ENCODE peak calls at places on chromosomes 11 and 22, in six cellular contexts. N, S, L, M, V and F are unnamed samples.

GRCh38 chr11:12666905-12667304 is 7.3 kb upstream of the TEAD1 start:
- DNase-seq in S (no peak), M (no peak), V (no peak), N (no peak), L (no peak), F (no peak)

GRCh38 chr11:4063348-4063747 is 31.3 kb upstream of the RRM1 start:
- DNase-seq in L (no peak), N (no peak), M (no peak), V (no peak), S (no peak), F (no peak)

GRCh38 chr11:5229388-5229787 is 2.5 kb upstream of the HBB start:
- DNase-seq in L (no peak), V (no peak), M (no peak), N (no peak), S (no peak), F (no peak)

GRCh38 chr11:13091373-13091772 is 82.3 kb downstream of the RASSF10 start:
- DNase-seq in N (no peak), S (no peak), V (no peak), M (no peak), L (no peak), F (no peak)

GRCh38 chr22:23997092-23997491 is 8.2 kb downstream of the GSTT4 start:
- DNase-seq in S (no peak), V (no peak), N (no peak), M (no peak), L (no peak), F (no peak)

GRCh38 chr11:16098827-16099226 is 257.5 kb downstream of the SOX6 start:
- DNase-seq in L (no peak), V (no peak), S (no peak), N (no peak), M (no peak), F (no peak)

GRCh38 chr11:134545521-134545920 is 133.5 kb upstream of the B3GAT1 start:
- DNase-seq in L (no peak), N (no peak), S (no peak), M (peak; percentile 56), V (no peak), F (no peak)

GRCh38 chr22:39925273-39925672 is 24.4 kb downstream of the GRAP2 start:
- DNase-seq in L (no peak), S (no peak), M (no peak), V (no peak), N (no peak), F (no peak)

GRCh38 chr11:61480936-61481335 is 27.6 kb upstream of the LRRC10B start:
- DNase-seq in L (no peak), V (no peak), S (peak; percentile 28), M (no peak), N (no peak), F (no peak)

GRCh38 chr11:68312117-68312779 is at the start of gene LRP5:
- DNase-seq in M (no peak), N (no peak), L (no peak), V (no peak), S (peak; percentile 96), F (peak; percentile 68)

GRCh38 chr22:49271831-49272230 is 555.8 kb downstream of the BRD1 start:
- DNase-seq in L (no peak), V (no peak), N (peak; percentile 47), S (no peak), M (peak; percentile 61), F (no peak)

GRCh38 chr11:94203070-94203469 is 74.4 kb downstream of the PANX1 start:
- DNase-seq in N (no peak), M (no peak), L (no peak), S (no peak), V (no peak), F (no peak)

GRCh38 chr22:38240734-38241252 is 32.0 kb downstream of the TMEM184B start:
- DNase-seq in N (no peak), V (peak; percentile 85), S (peak; percentile 22), L (no peak), M (no peak), F (peak; percentile 67)

DNA sequence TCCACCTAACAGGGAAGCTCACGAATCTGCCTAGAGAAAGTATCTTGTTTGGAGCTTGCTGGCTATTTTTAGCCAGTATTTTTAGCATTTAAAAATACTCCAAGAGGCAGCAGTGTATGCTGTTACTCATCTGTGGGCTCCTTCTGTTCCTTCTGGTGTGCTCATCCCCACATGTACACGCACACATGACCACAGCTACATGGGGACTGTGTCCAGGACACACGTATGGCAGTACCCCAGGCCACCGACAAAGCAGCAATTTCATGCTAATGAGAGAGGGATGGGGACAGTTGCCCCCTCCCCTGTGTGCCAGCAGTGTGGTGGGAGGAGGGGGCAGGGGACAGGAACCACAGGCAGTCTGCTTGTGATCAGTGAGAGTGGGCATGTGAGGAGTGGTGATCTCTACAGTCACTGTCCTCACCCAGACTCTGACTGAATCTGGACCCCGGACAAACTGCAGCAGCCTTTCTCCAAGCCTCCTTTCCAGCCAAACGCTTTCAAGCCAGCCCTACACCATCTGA is 16.4 kb downstream of the USP2 start:
- DNase-seq in M (no peak), V (peak; percentile 53), S (no peak), N (no peak), L (no peak), F (no peak)
- TF ChIP-seq POLR2A in M (no peak), V (peak; percentile 37), S (no peak), N (no peak), L (no peak), F (no peak)

GRCh38 chr11:123056835-123057491 is 5.0 kb downstream of the HSPA8 start:
- DNase-seq in N (no peak), S (no peak), V (no peak), M (no peak), L (no peak), F (no peak)

GRCh38 chr11:123055132-123055924 is 6.6 kb downstream of the HSPA8 start:
- DNase-seq in N (peak; percentile 20), V (no peak), L (no peak), M (no peak), S (no peak), F (no peak)

GRCh38 chr11:123057604-123058305 is 4.2 kb downstream of the HSPA8 start:
- DNase-seq in V (no peak), M (no peak), S (no peak), L (no peak), N (no peak), F (no peak)

GRCh38 chr11:123052884-123053721 is 8.8 kb downstream of the HSPA8 start:
- DNase-seq in M (no peak), S (no peak), L (no peak), V (no peak), N (peak; percentile 31), F (no peak)

DNA sequence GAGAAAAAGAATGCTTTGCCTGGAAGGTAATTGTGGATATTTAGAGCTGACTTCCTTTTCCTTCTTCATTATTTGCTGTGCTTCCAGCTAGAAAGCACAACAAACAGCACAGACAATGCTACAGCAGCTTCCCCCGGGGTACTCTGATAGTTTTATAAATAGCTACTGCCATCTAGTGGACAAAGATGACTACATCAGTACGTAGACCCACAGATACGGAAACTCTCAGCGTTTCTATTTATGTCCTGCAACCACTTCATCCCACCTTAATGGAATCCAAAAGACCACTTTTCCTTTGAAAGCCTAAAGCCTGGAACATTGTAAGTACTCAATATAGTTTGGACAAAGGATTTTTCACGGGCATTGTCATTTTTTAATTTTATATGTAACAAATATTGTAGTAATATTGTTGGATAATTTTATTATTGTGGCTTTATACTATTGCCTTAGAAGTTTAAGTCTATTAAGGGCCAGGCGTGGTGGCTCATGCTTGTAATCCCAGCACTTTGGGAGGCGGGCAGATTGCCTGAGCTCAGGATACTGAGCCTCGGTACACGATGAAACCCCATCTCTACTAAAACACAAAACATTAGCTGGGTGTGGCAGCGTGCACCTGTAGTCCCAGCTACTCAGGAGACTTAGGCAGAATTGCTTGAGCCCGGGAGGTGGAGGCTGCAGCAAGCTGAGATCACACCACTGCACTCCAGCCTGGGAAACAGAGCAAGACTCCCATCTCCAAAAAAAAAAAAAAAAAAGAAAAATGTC is 7.5 kb downstream of the HSPA8 start:
- DNase-seq in N (no peak), L (no peak), M (no peak), V (no peak), S (peak; percentile 53), F (peak; percentile 30)
- TF ChIP-seq POLR2A in N (no peak), L (no peak), M (no peak), V (no peak), S (peak; percentile 13), F (no peak)

GRCh38 chr11:65636108-65636809 is 1.6 kb upstream of the SIPA1 start:
- DNase-seq in S (peak; percentile 71), M (no peak), L (no peak), V (no peak), N (no peak), F (no peak)

GRCh38 chr11:65639623-65640482 is 2.0 kb downstream of the SIPA1 start:
- DNase-seq in M (no peak), L (no peak), N (no peak), S (no peak), V (no peak), F (no peak)

GRCh38 chr11:65634905-65635731 is 2.8 kb upstream of the SIPA1 start:
- DNase-seq in S (no peak), N (no peak), V (no peak), M (no peak), L (no peak), F (no peak)

GRCh38 chr11:65636810-65637557 is 917 bp upstream of the SIPA1 start:
- DNase-seq in S (no peak), L (no peak), V (no peak), M (no peak), N (no peak), F (no peak)

GRCh38 chr11:65637794-65638317 is at the start of gene SIPA1:
- DNase-seq in M (no peak), L (no peak), V (peak; percentile 83), S (peak; percentile 84), N (no peak), F (peak; percentile 97)
- TF ChIP-seq POLR2A in M (no peak), L (no peak), V (peak; percentile 57), S (peak; percentile 84), N (no peak), F (peak; percentile 61)

GRCh38 chr11:131824766-131825165 is 454.4 kb downstream of the NTM start:
- DNase-seq in L (no peak), N (no peak), V (no peak), S (no peak), M (no peak), F (no peak)

GRCh38 chr11:131819845-131820244 is 449.4 kb downstream of the NTM start:
- DNase-seq in S (no peak), N (no peak), V (no peak), M (no peak), L (no peak), F (no peak)

GRCh38 chr11:131829725-131830124 is 459.3 kb downstream of the NTM start:
- DNase-seq in V (no peak), N (no peak), M (no peak), S (no peak), L (no peak), F (no peak)

GRCh38 chr11:131827440-131827839 is 457.0 kb downstream of the NTM start:
- DNase-seq in V (no peak), M (no peak), S (no peak), L (no peak), N (no peak), F (no peak)

GRCh38 chr11:131823772-131824171 is 453.4 kb downstream of the NTM start:
- DNase-seq in N (no peak), M (no peak), S (no peak), V (no peak), L (no peak), F (no peak)
- TF ChIP-seq POLR2A in N (no peak), M (no peak), S (no peak), V (no peak), L (no peak), F (no peak)